ENCODE peak calls at places on chromosomes 11 and 22, in eight cellular contexts. B is GM23248, E is GM23338, S is PC-9, V is neuronal stem cell, I is mesenchymal stem cell, Y is mammary epithelial cell, D is HCT116. K is an unnamed sample.

GRCh38 chr22:22949953-22950352 is 62.3 kb downstream of the IGLL5 start:
- DNase-seq in D (no peak), V (no peak), Y (no peak), S (no peak), B (no peak), E (no peak), I (no peak), K (no peak)

GRCh38 chr11:2914475-2915195 is 14.6 kb downstream of the PHLDA2 start:
- DNase-seq in E (no peak), D (no peak), V (no peak), B (no peak), S (no peak), I (no peak), Y (no peak), K (no peak)

GRCh38 chr22:38868286-38868721 is 3.7 kb downstream of the CBX6 start:
- DNase-seq in I (no peak), Y (no peak), E (no peak), S (no peak), B (no peak), V (no peak), D (no peak), K (no peak)

GRCh38 chr11:108551653-108552462 is 41.7 kb downstream of the EXPH5 start:
- DNase-seq in V (no peak), S (no peak), E (no peak), Y (no peak), D (peak; percentile 18), I (no peak), B (peak; percentile 39), K (peak; percentile 82)

GRCh38 chr11:77346906-77347603 is 45.6 kb upstream of the GDPD4 start:
- DNase-seq in V (no peak), E (no peak), S (no peak), D (no peak), Y (peak; percentile 62), B (peak; percentile 71), I (peak; percentile 75), K (no peak)

GRCh38 chr11:101718406-101718805 is 134.6 kb upstream of the TRPC6 start:
- DNase-seq in I (peak; percentile 78), V (no peak), Y (peak; percentile 59), E (no peak), S (no peak), D (no peak), B (peak; percentile 10), K (no peak)

GRCh38 chr22:27370281-27370680 is 431.3 kb downstream of the MN1 start:
- DNase-seq in Y (no peak), D (no peak), B (no peak), S (no peak), I (peak; percentile 16), V (no peak), E (no peak), K (no peak)

GRCh38 chr11:125441648-125442410 is 54.2 kb downstream of the FEZ1 start:
- DNase-seq in S (no peak), D (no peak), I (no peak), V (no peak), B (no peak), Y (no peak), E (peak; percentile 83), K (no peak)

GRCh38 chr11:63535734-63536133 is 874 bp upstream of the PLAAT4 start:
- DNase-seq in Y (no peak), D (no peak), V (no peak), S (no peak), I (no peak), B (no peak), E (no peak), K (no peak)

GRCh38 chr11:64743591-64744543 is at the start of gene RASGRP2:
- DNase-seq in S (no peak), E (peak; percentile 81), V (no peak), B (peak; percentile 51), I (peak; percentile 40), D (no peak), Y (no peak), K (peak; percentile 87)

GRCh38 chr11:65133724-65134123 is 595 bp downstream of the SYVN1 start:
- DNase-seq in D (no peak), B (peak; percentile 64), S (no peak), I (peak; percentile 29), V (no peak), Y (no peak), E (no peak), K (no peak)

GRCh38 chr11:44596541-44597276 is 31.2 kb downstream of the CD82 start:
- DNase-seq in S (no peak), B (peak; percentile 28), I (no peak), E (no peak), V (no peak), Y (peak; percentile 28), D (no peak), K (no peak)

GRCh38 chr11:77883775-77884174 is 62.8 kb downstream of the AAMDC start:
- DNase-seq in Y (no peak), V (no peak), D (no peak), S (peak; percentile 23), E (no peak), B (peak; percentile 31), I (peak; percentile 78), K (no peak)

GRCh38 chr22:17086750-17087149 is 1.9 kb downstream of the IL17RA start:
- DNase-seq in Y (no peak), E (no peak), B (peak; percentile 36), S (no peak), I (no peak), D (no peak), V (no peak), K (no peak)

GRCh38 chr11:71340076-71340606 is 87.8 kb upstream of the SHANK2 start:
- DNase-seq in V (no peak), B (no peak), I (no peak), S (no peak), Y (no peak), D (no peak), E (no peak), K (no peak)

GRCh38 chr11:116499396-116500001 is 273.3 kb downstream of the BUD13 start:
- DNase-seq in S (no peak), Y (peak; percentile 33), E (peak; percentile 99), B (peak; percentile 75), I (peak; percentile 12), D (peak; percentile 64), V (peak; percentile 90), K (peak; percentile 72)

GRCh38 chr22:22408731-22409696 is 99.5 kb downstream of the ZNF280B start:
- DNase-seq in S (no peak), Y (peak; percentile 5), I (peak; percentile 18), V (peak; percentile 21), D (peak; percentile 33), E (peak; percentile 74), B (peak; percentile 37), K (peak; percentile 91)

GRCh38 chr11:22433066-22433450 is 94.9 kb downstream of the SLC17A6 start:
- DNase-seq in B (peak; percentile 47), D (no peak), E (peak; percentile 8), I (no peak), S (no peak), Y (no peak), V (no peak), K (no peak)

GRCh38 chr11:70913715-70914231 is 338.6 kb downstream of the SHANK2 start:
- DNase-seq in Y (no peak), D (no peak), E (peak; percentile 74), V (peak; percentile 33), B (no peak), I (no peak), S (no peak), K (no peak)

GRCh38 chr11:44989831-44990566 is 39.3 kb upstream of the TP53I11 start:
- DNase-seq in V (no peak), I (no peak), S (no peak), B (peak; percentile 59), D (no peak), E (no peak), Y (no peak), K (no peak)

GRCh38 chr22:33073989-33074391 is 15.8 kb upstream of the SYN3 start:
- DNase-seq in Y (peak; percentile 85), D (no peak), S (peak; percentile 37), I (no peak), B (peak; percentile 65), V (no peak), E (no peak), K (no peak)

GRCh38 chr11:88886796-88887195 is 179.0 kb downstream of the GRM5 start:
- DNase-seq in I (no peak), Y (peak; percentile 51), D (peak; percentile 55), S (no peak), E (peak; percentile 84), B (peak; percentile 60), V (peak; percentile 0), K (peak; percentile 6)

GRCh38 chr11:72584293-72584921 is 89.8 kb downstream of the PDE2A start:
- DNase-seq in D (no peak), V (no peak), I (no peak), S (no peak), Y (no peak), B (peak; percentile 59), E (peak; percentile 87), K (peak; percentile 70)

GRCh38 chr22:40058265-40058664 is 63.5 kb downstream of the FAM83F start:
- DNase-seq in I (no peak), E (peak; percentile 49), V (no peak), Y (no peak), S (no peak), D (no peak), B (no peak), K (peak; percentile 66)

GRCh38 chr11:73982595-73982989 is at the start of gene UCP2:
- DNase-seq in S (no peak), Y (no peak), I (peak; percentile 86), E (peak; percentile 84), V (no peak), B (peak; percentile 91), D (no peak), K (peak; percentile 91)

GRCh38 chr11:112797653-112798293 is 163.4 kb upstream of the NCAM1 start:
- DNase-seq in S (no peak), D (no peak), V (peak; percentile 35), E (peak; percentile 70), I (peak; percentile 6), Y (peak; percentile 56), B (peak; percentile 63), K (peak; percentile 69)
- H2AFZ ChIP-seq in S (no peak overlapping the region), D (no peak overlapping the region), V (no peak overlapping the region), E (peak overlapping the region; percentile 70), I (no peak overlapping the region), Y (no peak overlapping the region), B (no peak overlapping the region), K (peak overlapping the region; percentile 61)

GRCh38 chr11:131038597-131038996 is 122.3 kb upstream of the SNX19 start:
- DNase-seq in I (peak; percentile 8), Y (peak; percentile 32), D (no peak), B (peak; percentile 53), S (no peak), E (peak; percentile 85), V (no peak), K (peak; percentile 36)
- H2AFZ ChIP-seq in I (no peak overlapping the region), Y (no peak overlapping the region), D (no peak overlapping the region), B (no peak overlapping the region), S (no peak overlapping the region), E (no peak overlapping the region), V (no peak overlapping the region), K (no peak overlapping the region)

GRCh38 chr11:91489989-91490388 is 734.6 kb upstream of the FAT3 start:
- DNase-seq in V (no peak), I (no peak), B (no peak), E (peak; percentile 50), S (no peak), Y (no peak), D (no peak), K (no peak)
- H2AFZ ChIP-seq in V (no peak overlapping the region), I (no peak overlapping the region), B (no peak overlapping the region), E (peak overlapping the region; percentile 98), S (peak overlapping the region; percentile 22), Y (no peak overlapping the region), D (no peak overlapping the region), K (no peak overlapping the region)

DNA sequence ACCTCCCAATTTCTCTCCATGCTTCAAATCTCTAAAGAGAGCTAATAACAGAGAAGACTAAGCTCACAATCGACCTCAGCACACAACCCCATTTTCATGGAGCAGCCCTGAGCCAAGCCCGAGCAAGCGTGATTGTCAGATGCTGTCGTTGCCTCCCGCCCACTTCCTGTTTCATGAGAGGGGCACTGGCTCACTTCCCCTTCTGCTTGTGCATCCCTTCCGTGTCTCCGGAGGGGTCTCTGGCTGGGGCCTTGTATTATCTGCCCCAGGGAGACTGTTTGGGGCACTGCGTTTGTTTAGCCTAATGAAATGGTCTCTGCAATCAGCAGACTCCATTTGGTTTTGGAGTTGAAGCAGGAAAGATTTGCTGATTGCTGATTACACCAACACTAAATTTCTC is 181.3 kb upstream of the SEZ6L start:
- DNase-seq in S (no peak), D (no peak), E (peak; percentile 27), V (no peak), Y (no peak), I (no peak), B (no peak), K (no peak)
- H2AFZ ChIP-seq in S (no peak overlapping the region), D (no peak overlapping the region), E (peak overlapping the region; percentile 78), V (peak overlapping the region; percentile 78), Y (no peak overlapping the region), I (no peak overlapping the region), B (no peak overlapping the region), K (no peak overlapping the region)